ENCODE peak calls at places on chromosomes 11 and 22, in six cellular contexts. K is brain microvascular endothelial cell, V is dorsolateral prefrontal cortex, N is cardiac muscle cell, J is AG04450, P is heart left ventricle. T is an unnamed sample.

GRCh38 chr11:48172818-48173609 is 43.6 kb upstream of the OR4B1 start:
- DNase-seq in K (peak), J (peak), V (peak), P (peak), N (peak), T (peak)

GRCh38 chr11:92528051-92528450 is 303.4 kb downstream of the FAT3 start:
- DNase-seq in J (no peak), N (no peak), K (peak), V (no peak), P (no peak), T (no peak)

GRCh38 chr11:92154611-92155010 is 70.0 kb upstream of the FAT3 start:
- DNase-seq in P (no peak), K (no peak), V (no peak), N (no peak), J (no peak), T (no peak)

GRCh38 chr11:58654079-58654907 is 31.8 kb downstream of the CNTF start:
- DNase-seq in J (peak), P (peak), N (peak), V (peak), K (peak), T (peak)

GRCh38 chr11:30741039-30741550 is 154.9 kb upstream of the MPPED2 start:
- DNase-seq in K (no peak), P (no peak), V (no peak), N (peak), J (peak), T (peak)

GRCh38 chr11:86180415-86180814 is 64.1 kb upstream of the EED start:
- DNase-seq in K (no peak), P (no peak), J (no peak), V (no peak), N (no peak), T (no peak)

GRCh38 chr11:59556115-59556882 is 45.0 kb downstream of the OR4D9 start:
- DNase-seq in P (peak), J (peak), N (peak), K (peak), V (peak), T (no peak)

GRCh38 chr22:21009638-21010425 is 5.1 kb upstream of the P2RX6 start:
- DNase-seq in K (peak), N (peak), J (no peak), V (no peak), P (no peak), T (no peak)

GRCh38 chr22:46572911-46573780 is 35.7 kb upstream of the CELSR1 start:
- DNase-seq in N (no peak), K (no peak), P (peak), J (no peak), V (no peak), T (no peak)

GRCh38 chr11:1285316-1285744 is 24.1 kb downstream of the TOLLIP start:
- DNase-seq in J (no peak), V (no peak), N (no peak), K (no peak), P (no peak), T (no peak)

GRCh38 chr11:17831883-17832282 is 97.3 kb downstream of the KCNC1 start:
- DNase-seq in P (no peak), K (no peak), J (no peak), V (no peak), N (no peak), T (no peak)

GRCh38 chr11:8070417-8071101 is 10.5 kb upstream of the TUB start:
- DNase-seq in N (peak), V (no peak), J (no peak), K (peak), P (no peak), T (no peak)

GRCh38 chr22:44386386-44387035 is 73.8 kb upstream of the SHISAL1 start:
- DNase-seq in P (no peak), K (no peak), V (no peak), J (no peak), N (no peak), T (no peak)

GRCh38 chr22:18023509-18024275 is 669 bp downstream of the MICAL3 start:
- DNase-seq in N (peak), K (no peak), P (peak), J (peak), V (peak), T (peak)

GRCh38 chr11:96178014-96178745 is 164.8 kb downstream of the MAML2 start:
- DNase-seq in V (no peak), P (no peak), K (no peak), N (no peak), J (no peak), T (no peak)

GRCh38 chr22:42991010-42991651 is 23.8 kb downstream of the PACSIN2 start:
- DNase-seq in P (no peak), N (no peak), V (no peak), J (no peak), K (peak), T (no peak)

GRCh38 chr11:64023731-64024710 is 11.7 kb upstream of the FLRT1 start:
- DNase-seq in V (no peak), P (no peak), K (no peak), J (no peak), N (no peak), T (no peak)

GRCh38 chr22:41951898-41952474 is at the start of gene SMIM45:
- DNase-seq in J (no peak), V (peak), K (no peak), P (no peak), N (peak), T (no peak)

GRCh38 chr11:8567597-8568198 is 26.3 kb downstream of the STK33 start:
- DNase-seq in V (no peak), J (no peak), K (no peak), P (no peak), N (no peak), T (no peak)

GRCh38 chr11:94933225-94934130 is 39.9 kb downstream of the CWC15 start:
- DNase-seq in P (peak), V (no peak), K (peak), N (no peak), J (peak), T (no peak)

GRCh38 chr11:3849297-3849874 is 6.1 kb upstream of the STIM1 start:
- DNase-seq in N (peak), J (no peak), P (no peak), K (peak), V (no peak), T (no peak)

GRCh38 chr22:41274856-41275255 is 11.1 kb downstream of the RANGAP1 start:
- DNase-seq in N (no peak), V (peak), K (no peak), P (no peak), J (no peak), T (no peak)

GRCh38 chr22:23915230-23915754 is 21.1 kb downstream of the MIF start:
- DNase-seq in K (no peak), V (no peak), N (no peak), P (no peak), J (no peak), T (no peak)

GRCh38 chr11:115887316-115887715 is 383.1 kb upstream of the CADM1 start:
- DNase-seq in J (no peak), P (no peak), V (no peak), K (no peak), N (no peak), T (no peak)

GRCh38 chr22:29979645-29980303 is 96.8 kb downstream of the MTMR3 start:
- DNase-seq in V (no peak), N (no peak), P (no peak), K (no peak), J (no peak), T (no peak)

GRCh38 chr22:32050678-32051515 is 7.8 kb downstream of the SLC5A1 start:
- DNase-seq in P (no peak), K (peak), N (no peak), V (peak), J (peak), T (peak)

GRCh38 chr11:94740083-94740974 is 27.8 kb upstream of the AMOTL1 start:
- DNase-seq in K (no peak), J (no peak), P (peak), N (peak), V (peak), T (no peak)

GRCh38 chr11:11409916-11410315 is 56.9 kb upstream of the CSNK2A3 start:
- DNase-seq in P (no peak), J (no peak), V (no peak), N (peak), K (no peak), T (no peak)

GRCh38 chr22:43946391-43946680 is 8.9 kb upstream of the SAMM50 start:
- DNase-seq in K (no peak), J (no peak), N (peak), P (no peak), V (no peak), T (no peak)

GRCh38 chr11:119334173-119334930 is at the start of gene RNF26:
- DNase-seq in J (peak), K (peak), V (peak), N (peak), P (peak), T (peak)

GRCh38 chr11:2700415-2701211 is 819 bp upstream of the KCNQ1OT1 start:
- DNase-seq in P (peak), V (no peak), N (peak), J (no peak), K (no peak), T (peak)

GRCh38 chr11:1231396-1232327 is 8.8 kb downstream of the MUC5B start:
- DNase-seq in N (no peak), P (no peak), J (no peak), K (no peak), V (no peak), T (no peak)

GRCh38 chr22:39674536-39674935 is 104.0 kb downstream of the CACNA1I start:
- DNase-seq in N (no peak), K (no peak), P (no peak), J (no peak), V (no peak), T (no peak)

GRCh38 chr11:94737171-94737611 is 31.0 kb upstream of the AMOTL1 start:
- DNase-seq in P (no peak), N (no peak), J (no peak), V (no peak), K (no peak), T (no peak)

GRCh38 chr11:122663056-122663740 is 7.7 kb downstream of the UBASH3B start:
- DNase-seq in V (no peak), J (no peak), N (no peak), K (no peak), P (no peak), T (no peak)

GRCh38 chr11:74147199-74147929 is 23.4 kb downstream of the C2CD3 start:
- DNase-seq in V (no peak), N (no peak), K (no peak), P (no peak), J (no peak), T (no peak)

GRCh38 chr22:38097557-38098409 is 12.7 kb downstream of the BAIAP2L2 start:
- DNase-seq in P (no peak), K (no peak), N (peak), V (no peak), J (no peak), T (no peak)

GRCh38 chr22:38098410-38099249 is 11.9 kb downstream of the BAIAP2L2 start:
- DNase-seq in N (no peak), P (no peak), K (peak), J (no peak), V (no peak), T (no peak)

GRCh38 chr22:38097058-38097457 is 13.1 kb upstream of the SLC16A8 start:
- DNase-seq in V (no peak), N (no peak), J (no peak), P (no peak), K (no peak), T (no peak)
- H3K4me3 ChIP-seq in V (no peak), N (no peak), J (no peak), P (no peak), K (no peak), T (no peak)

GRCh38 chr11:112962854-112963367 is 1.7 kb downstream of the NCAM1 start:
- DNase-seq in V (peak), P (peak), J (no peak), K (no peak), N (peak), T (peak)

GRCh38 chr11:112961146-112961668 is at the start of gene NCAM1:
- DNase-seq in P (peak), V (peak), K (peak), N (peak), J (no peak), T (peak)

GRCh38 chr11:112961751-112962747 is 829 bp downstream of the NCAM1 start:
- DNase-seq in N (peak), K (no peak), J (no peak), V (peak), P (peak), T (no peak)

GRCh38 chr11:112965601-112966125 is 4.4 kb downstream of the NCAM1 start:
- DNase-seq in J (no peak), V (no peak), K (no peak), P (no peak), N (peak), T (no peak)

DNA sequence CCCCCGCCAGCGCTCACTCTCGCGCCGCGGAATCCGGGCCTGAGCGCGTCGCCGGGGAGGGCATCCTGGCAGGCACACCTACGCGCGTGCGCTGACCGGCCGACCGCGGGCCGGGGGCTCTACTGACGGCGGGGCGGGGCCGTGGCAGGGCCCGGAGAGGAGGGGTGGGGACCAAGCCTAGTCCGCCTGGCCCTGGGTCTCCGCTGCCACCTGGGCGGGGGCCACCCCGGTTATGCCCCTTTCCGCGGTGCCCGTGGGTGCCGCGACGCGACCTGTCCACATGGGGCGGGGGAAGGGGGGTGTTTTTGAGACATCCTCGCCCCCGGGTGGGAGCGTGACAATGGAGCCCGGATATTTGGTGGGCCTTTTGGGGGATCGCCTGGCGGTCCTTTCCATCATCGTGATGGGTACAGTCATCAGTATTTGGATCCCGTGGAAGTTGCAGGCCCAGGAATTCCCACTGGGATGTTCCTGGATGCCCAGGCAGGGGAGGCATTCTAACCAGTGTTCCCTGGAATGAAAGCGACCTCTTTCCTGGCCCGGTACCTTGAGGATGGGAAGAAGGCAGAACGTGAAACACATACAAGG is 2.2 kb downstream of the NCAM1 start:
- DNase-seq in J (no peak), N (peak), P (no peak), K (no peak), V (peak), T (no peak)
- H3K27ac ChIP-seq in J (peak), N (no peak), P (peak), K (no peak), V (peak), T (no peak)

DNA sequence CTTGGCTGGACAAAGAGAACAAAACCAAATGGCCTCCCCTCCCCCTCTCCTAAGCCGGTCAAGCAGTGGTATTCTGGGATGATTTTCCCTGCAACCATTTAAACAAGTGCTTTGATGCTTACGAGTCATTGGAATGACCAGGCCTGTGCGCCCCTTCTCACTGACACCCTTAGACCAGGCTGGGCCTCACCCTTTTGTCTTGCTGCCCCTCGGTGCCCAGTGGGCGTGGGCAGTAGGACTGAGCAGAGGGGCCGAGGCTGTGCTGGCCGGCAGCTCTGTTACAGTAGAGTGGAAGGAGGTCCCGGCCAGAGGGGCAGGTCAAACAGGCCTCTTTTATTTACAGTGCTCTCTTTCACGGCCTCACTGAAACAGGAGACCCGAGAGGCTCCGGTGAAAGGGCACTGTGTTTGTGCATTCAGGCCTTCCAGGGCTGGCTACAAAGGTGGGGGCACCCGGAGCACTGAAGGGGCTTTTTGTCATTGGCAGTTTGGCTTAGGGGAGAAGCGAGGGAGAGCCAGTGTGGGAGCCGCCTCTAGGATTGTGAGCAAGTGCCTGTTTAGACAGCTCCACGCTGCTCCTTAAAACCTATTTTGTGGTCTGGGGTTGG is 32.4 kb downstream of the ZBTB16 start:
- DNase-seq in J (no peak), P (no peak), V (no peak), N (no peak), K (no peak), T (peak)
- H3K4me3 ChIP-seq in J (no peak), P (no peak), V (no peak), N (no peak), K (no peak), T (peak)

GRCh38 chr11:71153005-71153395 is 99.4 kb downstream of the SHANK2 start:
- DNase-seq in V (no peak), P (no peak), N (no peak), J (no peak), K (no peak), T (no peak)

GRCh38 chr11:71154406-71154805 is 98.0 kb downstream of the SHANK2 start:
- DNase-seq in K (no peak), N (no peak), J (no peak), P (no peak), V (no peak), T (no peak)

GRCh38 chr11:71158936-71159335 is 93.4 kb downstream of the SHANK2 start:
- DNase-seq in K (no peak), V (no peak), N (no peak), P (no peak), J (no peak), T (no peak)

GRCh38 chr11:71156301-71156700 is 96.1 kb downstream of the SHANK2 start:
- DNase-seq in J (no peak), V (no peak), P (no peak), K (no peak), N (no peak), T (no peak)

GRCh38 chr11:71155846-71156245 is 96.5 kb downstream of the SHANK2 start:
- DNase-seq in K (no peak), J (no peak), P (no peak), V (no peak), N (no peak), T (no peak)
- H3K27ac ChIP-seq in K (no peak), J (no peak), P (no peak), V (no peak), N (no peak), T (no peak)

GRCh38 chr11:19398273-19398672 is 157.5 kb upstream of the E2F8 start:
- DNase-seq in K (no peak), V (no peak), N (no peak), P (no peak), J (no peak), T (no peak)
- H3K4me3 ChIP-seq in K (no peak), V (no peak), N (no peak), P (no peak), J (no peak), T (no peak)

DNA sequence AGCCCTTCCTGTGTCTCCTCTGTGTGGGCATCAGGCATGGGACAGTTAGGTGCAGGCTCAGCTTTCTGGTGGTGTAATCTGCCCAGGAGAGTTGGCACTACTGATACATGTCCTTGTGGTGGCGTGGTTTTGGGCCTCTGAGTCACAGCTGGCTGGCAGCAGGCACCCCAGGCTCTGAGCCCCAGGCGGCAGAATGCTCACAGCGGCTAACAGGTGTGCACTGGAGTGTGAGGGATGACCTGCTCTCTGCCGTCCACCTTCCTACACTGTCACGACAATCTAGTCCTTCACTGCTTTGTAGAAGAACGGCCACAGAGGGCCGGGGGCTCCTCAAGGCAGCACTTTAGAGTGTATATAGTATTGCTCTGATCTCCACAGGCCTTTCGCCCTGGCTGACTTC is 100.3 kb upstream of the PITPNB start:
- DNase-seq in P (no peak), J (no peak), K (no peak), V (no peak), N (no peak), T (peak)
- H3K27ac ChIP-seq in P (no peak), J (no peak), K (no peak), V (no peak), N (no peak), T (peak)

DNA sequence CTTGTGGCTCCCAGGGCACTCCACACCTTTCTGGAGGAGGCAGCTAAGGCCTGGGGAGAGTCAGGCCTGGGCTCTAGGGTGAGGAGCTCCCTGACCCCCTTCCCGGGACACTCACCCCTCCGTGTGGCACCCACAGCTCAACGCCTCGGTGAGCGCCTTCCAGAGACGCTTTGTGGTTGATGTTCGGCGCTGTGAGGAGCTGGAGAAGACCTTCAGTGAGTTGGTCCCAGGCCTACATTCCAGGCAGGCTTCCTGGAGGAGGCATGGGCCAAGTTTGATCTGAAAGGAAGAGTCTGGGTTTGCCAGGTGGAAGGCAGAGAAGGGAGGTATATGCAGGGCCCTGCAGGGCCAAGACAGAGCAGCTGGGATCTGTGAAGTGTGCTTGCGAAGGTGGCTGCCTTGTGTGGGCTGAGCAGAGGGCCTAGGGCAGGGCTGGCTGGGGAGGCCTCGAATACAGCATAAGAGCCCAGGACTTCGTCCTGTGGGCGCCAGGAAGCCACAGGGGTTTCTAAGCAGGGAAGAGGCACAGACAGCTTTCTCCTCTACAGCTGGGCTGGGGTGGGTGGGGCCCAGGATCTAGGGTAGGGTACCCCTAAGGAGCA is 2.9 kb downstream of the TCIRG1 start:
- DNase-seq in P (no peak), J (no peak), N (no peak), V (no peak), K (no peak), T (no peak)
- H3K4me3 ChIP-seq in P (no peak), J (no peak), N (no peak), V (no peak), K (no peak), T (no peak)

GRCh38 chr11:68524681-68525080 is 64.1 kb downstream of the PPP6R3 start:
- DNase-seq in J (no peak), P (no peak), K (no peak), N (no peak), V (no peak), T (no peak)
- H3K27ac ChIP-seq in J (no peak), P (peak), K (no peak), N (peak), V (no peak), T (peak)

GRCh38 chr22:50326225-50326958 is 420 bp downstream of the DENND6B start:
- DNase-seq in N (no peak), J (no peak), V (no peak), P (no peak), K (no peak), T (no peak)
- H3K4me3 ChIP-seq in N (peak), J (peak), V (peak), P (peak), K (peak), T (peak)

T was measured in gastrocnemius medialis.